ENCODE peak calls at places on chromosomes 11 and 22, in six cellular contexts. X is colonic mucosa, E is hepatocyte, J is fibroblast of lung, L is pancreas, Y is endodermal cell. M is an unnamed sample.
A peak's percentile ranks its signal among the peaks of the same experiment; 100 is the strongest.

GRCh38 chr22:25777870-25778269 is 35.9 kb downstream of the MYO18B start:
- DNase-seq in L (no peak), E (peak; percentile 55), X (peak; percentile 23), Y (no peak), J (peak; percentile 58), M (no peak)

GRCh38 chr22:23399367-23400285 is 180.5 kb downstream of the IGLL1 start:
- DNase-seq in X (no peak), E (no peak), J (no peak), Y (no peak), L (peak; percentile 29), M (no peak)

GRCh38 chr11:12088047-12088481 is 22.3 kb upstream of the MICAL2 start:
- DNase-seq in L (no peak), J (peak; percentile 71), Y (no peak), X (peak; percentile 82), E (no peak), M (peak; percentile 95)

GRCh38 chr22:50303848-50304527 is 3.5 kb downstream of the PLXNB2 start:
- DNase-seq in E (peak; percentile 83), J (no peak), X (peak; percentile 77), Y (peak; percentile 87), L (peak; percentile 73), M (no peak)

GRCh38 chr22:23565942-23566715 is 14.0 kb downstream of the IGLL1 start:
- DNase-seq in L (peak; percentile 63), J (no peak), Y (peak; percentile 80), X (no peak), E (peak; percentile 69), M (no peak)

GRCh38 chr11:131491503-131491902 is 121.1 kb downstream of the NTM start:
- DNase-seq in X (no peak), J (peak; percentile 15), E (peak; percentile 31), Y (no peak), L (no peak), M (peak; percentile 60)

GRCh38 chr11:82195251-82195650 is 538.4 kb downstream of the FAM181B start:
- DNase-seq in J (peak; percentile 5), Y (no peak), X (no peak), E (no peak), L (no peak), M (no peak)

GRCh38 chr11:71467164-71467563 is 14.2 kb downstream of the NADSYN1 start:
- DNase-seq in J (no peak), Y (no peak), E (no peak), L (no peak), X (no peak), M (no peak)

GRCh38 chr11:17798716-17799115 is 64.1 kb downstream of the KCNC1 start:
- DNase-seq in L (no peak), J (no peak), Y (no peak), E (no peak), X (no peak), M (no peak)

GRCh38 chr11:95239871-95240648 is 9.1 kb upstream of the SESN3 start:
- DNase-seq in E (no peak), Y (no peak), X (no peak), L (no peak), J (no peak), M (no peak)

GRCh38 chr11:84673753-84674152 is 953.4 kb downstream of the DLG2 start:
- DNase-seq in X (no peak), Y (peak; percentile 49), L (no peak), E (peak; percentile 4), J (no peak), M (peak; percentile 15)

GRCh38 chr11:2928605-2929510 is at the start of gene PHLDA2:
- DNase-seq in L (peak; percentile 81), E (peak; percentile 77), J (peak; percentile 77), Y (peak; percentile 87), X (peak; percentile 73), M (peak; percentile 65)

GRCh38 chr11:125082611-125083311 is 19.7 kb downstream of the SLC37A2 start:
- DNase-seq in Y (peak; percentile 37), J (peak; percentile 87), L (no peak), E (peak; percentile 72), X (no peak), M (peak; percentile 85)

GRCh38 chr11:85086511-85087284 is 540.4 kb downstream of the DLG2 start:
- DNase-seq in X (no peak), E (no peak), J (no peak), Y (no peak), L (no peak), M (peak; percentile 86)

GRCh38 chr11:117300773-117301172 is 9.6 kb downstream of the BACE1-AS start:
- DNase-seq in J (no peak), Y (no peak), X (no peak), E (no peak), L (no peak), M (no peak)

GRCh38 chr11:44774131-44774530 is 47.4 kb downstream of the TSPAN18 start:
- DNase-seq in L (no peak), J (no peak), Y (peak; percentile 82), E (no peak), X (no peak), M (no peak)

GRCh38 chr11:70070736-70071135 is 7.4 kb upstream of the ANO1 start:
- DNase-seq in E (no peak), Y (no peak), J (no peak), X (no peak), L (no peak), M (no peak)

DNA sequence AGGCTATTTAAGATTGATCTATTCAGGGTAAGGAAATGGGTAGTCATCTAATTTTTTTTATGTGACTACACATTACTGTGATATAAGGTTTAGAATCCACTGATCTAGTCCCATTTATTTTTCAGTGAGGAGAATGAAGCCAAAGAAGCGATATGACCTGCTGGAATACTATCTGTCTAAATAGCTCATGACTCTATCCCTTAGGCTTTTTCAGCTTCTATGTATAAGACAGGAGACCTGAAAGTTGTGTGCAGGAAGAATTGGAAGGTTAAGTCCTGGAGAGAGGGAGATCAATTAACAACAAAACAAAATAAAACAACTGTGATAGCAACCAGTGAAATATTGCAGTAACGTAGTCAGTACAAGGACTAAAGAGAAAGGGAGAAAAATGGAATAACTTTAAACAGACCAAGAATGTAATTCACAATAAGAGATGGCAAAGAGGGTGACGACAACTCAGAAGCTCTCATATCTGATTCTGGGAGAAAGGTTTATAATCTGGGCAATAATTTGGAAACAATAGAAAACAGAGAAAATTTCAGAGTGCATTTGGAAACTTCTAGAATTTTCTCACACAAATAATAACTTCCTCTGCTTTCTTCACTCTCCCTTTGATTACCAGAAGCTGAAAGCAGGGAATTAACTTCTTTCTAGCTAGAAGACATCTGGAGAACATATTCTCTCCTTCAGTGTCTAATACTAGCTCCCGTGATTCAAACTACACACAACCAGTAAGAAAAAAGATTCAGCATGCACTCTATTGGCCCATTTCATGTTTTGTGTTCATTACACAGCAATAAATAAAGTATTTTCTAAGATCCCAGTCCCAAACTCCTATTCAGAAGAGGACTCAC is 19.2 kb upstream of the CASP12 start:
- DNase-seq in X (no peak), Y (no peak), L (no peak), J (no peak), E (no peak), M (no peak)
- H3K27ac ChIP-seq in X (peak overlapping the region; percentile 62), Y (no peak overlapping the region), L (peak overlapping the region; percentile 13), J (peak overlapping the region; percentile 48), E (no peak overlapping the region), M (no peak overlapping the region)

GRCh38 chr11:128771102-128771501 is 77.2 kb downstream of the FLI1 start:
- DNase-seq in X (no peak), J (no peak), L (no peak), Y (no peak), E (no peak), M (no peak)

GRCh38 chr11:128775513-128775912 is 81.6 kb downstream of the FLI1 start:
- DNase-seq in L (no peak), Y (no peak), E (no peak), J (no peak), X (no peak), M (no peak)

GRCh38 chr11:128776088-128776433 is 82.2 kb downstream of the FLI1 start:
- DNase-seq in J (no peak), L (no peak), E (no peak), X (no peak), Y (no peak), M (no peak)

GRCh38 chr11:128774593-128774992 is 80.7 kb downstream of the FLI1 start:
- DNase-seq in J (no peak), Y (no peak), E (no peak), X (no peak), L (no peak), M (no peak)

GRCh38 chr11:128772814-128773213 is 78.9 kb downstream of the FLI1 start:
- DNase-seq in X (peak; percentile 49), Y (no peak), E (no peak), J (no peak), L (peak; percentile 63), M (no peak)
- TF ChIP-seq CTCF in X (no peak), Y (no peak), E (no peak), J (no peak), L (no peak), M (no peak)

GRCh38 chr22:45304971-45305370 is 4.8 kb upstream of the FAM118A start:
- DNase-seq in J (no peak), E (no peak), Y (no peak), X (no peak), L (no peak), M (peak; percentile 59)

GRCh38 chr22:45305456-45306065 is 4.2 kb upstream of the FAM118A start:
- DNase-seq in L (no peak), X (no peak), J (no peak), E (no peak), Y (no peak), M (no peak)

GRCh38 chr22:45308624-45309421 is 911 bp upstream of the FAM118A start:
- DNase-seq in L (peak; percentile 46), X (no peak), J (no peak), E (no peak), Y (peak; percentile 61), M (no peak)

GRCh38 chr22:45302751-45303150 is 7.0 kb upstream of the FAM118A start:
- DNase-seq in X (no peak), L (no peak), Y (no peak), J (no peak), E (no peak), M (peak; percentile 77)

DNA sequence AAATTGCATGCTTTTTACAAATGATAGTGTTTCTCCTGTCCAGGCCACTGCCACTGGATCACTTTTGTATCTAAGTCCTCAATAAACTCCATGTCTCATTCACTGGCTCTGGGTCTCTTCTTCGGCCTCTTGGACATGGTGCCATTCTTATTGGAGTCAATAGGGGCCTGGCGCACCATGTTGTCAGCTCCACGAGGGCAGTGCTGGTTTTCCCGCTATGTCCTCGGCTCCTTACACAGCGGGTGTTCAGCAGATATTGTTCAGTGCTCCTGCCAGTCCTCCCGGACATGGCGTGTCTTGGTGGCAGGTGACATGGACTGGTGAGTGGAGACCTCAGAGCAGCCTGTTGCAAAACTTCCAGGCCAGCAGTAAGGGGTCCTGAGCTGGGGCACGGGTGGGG is 3.6 kb upstream of the FAM118A start:
- DNase-seq in X (no peak), L (no peak), Y (no peak), J (no peak), E (no peak), M (no peak)
- H3K4me1 ChIP-seq in X (no peaks in the 10 kb centered on the region), L (no peaks in the 10 kb centered on the region), Y (no peaks in the 10 kb centered on the region), J (peaks cover 6% of the 10 kb centered on the region), E (peaks cover 22% of the 10 kb centered on the region), M (peaks cover 19% of the 10 kb centered on the region)

GRCh38 chr22:21626735-21627469 is 2.9 kb downstream of the YDJC start:
- DNase-seq in J (no peak), Y (no peak), E (no peak), X (no peak), L (no peak), M (no peak)

GRCh38 chr22:21629262-21630149 is at the start of gene YDJC:
- DNase-seq in L (peak; percentile 97), E (peak; percentile 97), J (peak; percentile 88), X (peak; percentile 89), Y (peak; percentile 98), M (peak; percentile 85)

GRCh38 chr22:21626073-21626734 is 3.6 kb downstream of the YDJC start:
- DNase-seq in X (no peak), J (no peak), Y (no peak), E (no peak), L (no peak), M (no peak)

GRCh38 chr22:21631025-21631424 is 1.2 kb upstream of the YDJC start:
- DNase-seq in L (no peak), J (no peak), X (no peak), E (no peak), Y (no peak), M (no peak)

GRCh38 chr22:21628386-21629261 is 1.2 kb downstream of the YDJC start:
- DNase-seq in Y (no peak), E (no peak), J (no peak), X (no peak), L (peak; percentile 68), M (no peak)
- H3K27ac ChIP-seq in Y (no peak overlapping the region), E (no peak overlapping the region), J (peak overlapping the region; percentile 85), X (peak overlapping the region; percentile 70), L (peak overlapping the region; percentile 22), M (no peak overlapping the region)